ENCODE peak calls at places on chromosomes 12 and 14, in seven cellular contexts. M, X, R, F, I, B and W are unnamed samples. For H3K4me1, the result is how much of the 10 kb centered on the place peaks cover.

GRCh38 chr12:93127582-93128331 is 198.7 kb upstream of the EEA1 start:
- DNase-seq in M (peak), X (peak), R (peak), F (peak), I (no peak), B (peak), W (no peak)

GRCh38 chr14:69580009-69580577 is 5.4 kb upstream of the CCDC177 start:
- DNase-seq in M (peak), X (no peak), R (no peak), F (peak), I (no peak), B (peak), W (peak)

GRCh38 chr12:47905313-47905730 is 528 bp upstream of the VDR start:
- DNase-seq in M (no peak), X (no peak), R (peak), F (no peak), I (no peak), B (peak), W (no peak)

GRCh38 chr14:67704484-67705089 is 2.9 kb downstream of the RDH12 start:
- DNase-seq in M (peak), X (no peak), R (no peak), F (peak), I (peak), B (peak), W (no peak)

GRCh38 chr12:51181558-51181957 is 8.6 kb upstream of the TFCP2 start:
- DNase-seq in M (no peak), X (no peak), R (no peak), F (no peak), I (no peak), B (no peak), W (no peak)

GRCh38 chr12:30197392-30198047 is 413.8 kb upstream of the TMTC1 start:
- DNase-seq in M (peak), X (no peak), R (no peak), F (no peak), I (no peak), B (no peak), W (peak)

GRCh38 chr12:10235761-10236631 is 23.3 kb downstream of the GABARAPL1 start:
- DNase-seq in M (peak), X (no peak), R (no peak), F (peak), I (peak), B (no peak), W (peak)

GRCh38 chr12:122161682-122162081 is 12.3 kb downstream of the IL31 start:
- DNase-seq in M (no peak), X (no peak), R (no peak), F (no peak), I (peak), B (no peak), W (no peak)

GRCh38 chr12:110355080-110355479 is 48.4 kb downstream of the ANAPC7 start:
- DNase-seq in M (no peak), X (no peak), R (no peak), F (peak), I (no peak), B (no peak), W (no peak)

GRCh38 chr12:116735951-116736599 is 1.8 kb downstream of the SPRING1 start:
- DNase-seq in M (no peak), X (no peak), R (no peak), F (peak), I (no peak), B (peak), W (peak)

GRCh38 chr14:66650491-66650911 is 142.6 kb downstream of the GPHN start:
- DNase-seq in M (peak), X (no peak), R (no peak), F (no peak), I (no peak), B (no peak), W (no peak)

GRCh38 chr12:46553911-46554310 is 181.3 kb upstream of the SLC38A2 start:
- DNase-seq in M (no peak), X (no peak), R (no peak), F (no peak), I (no peak), B (no peak), W (no peak)

GRCh38 chr12:59389968-59390576 is 205.8 kb upstream of the SLC16A7 start:
- DNase-seq in M (no peak), X (no peak), R (no peak), F (no peak), I (no peak), B (no peak), W (no peak)

GRCh38 chr14:103562135-103562384 is 397 bp downstream of the BAG5 start:
- DNase-seq in M (no peak), X (no peak), R (peak), F (no peak), I (no peak), B (no peak), W (peak)

GRCh38 chr12:47317182-47317915 is 237.6 kb upstream of the AMIGO2 start:
- DNase-seq in M (no peak), X (no peak), R (no peak), F (no peak), I (peak), B (no peak), W (no peak)

GRCh38 chr14:73785834-73786631 is 65.6 kb upstream of the PTGR2 start:
- DNase-seq in M (peak), X (peak), R (peak), F (peak), I (peak), B (peak), W (peak)

GRCh38 chr14:49306152-49306751 is 279.9 kb downstream of the RPS29 start:
- DNase-seq in M (peak), X (no peak), R (no peak), F (peak), I (no peak), B (no peak), W (no peak)

GRCh38 chr14:94132285-94132887 is 3.0 kb upstream of the IFI27L2 start:
- DNase-seq in M (peak), X (no peak), R (no peak), F (peak), I (peak), B (peak), W (peak)

GRCh38 chr14:100065942-100066574 is 836 bp downstream of the EVL start:
- DNase-seq in M (peak), X (no peak), R (no peak), F (no peak), I (peak), B (no peak), W (no peak)

GRCh38 chr12:6917491-6918231 is 3.3 kb downstream of the ENO2 start:
- DNase-seq in M (peak), X (no peak), R (no peak), F (no peak), I (no peak), B (no peak), W (peak)

GRCh38 chr14:80080601-80081000 is 130.7 kb downstream of the DIO2 start:
- DNase-seq in M (no peak), X (no peak), R (no peak), F (no peak), I (no peak), B (no peak), W (no peak)

GRCh38 chr12:3214508-3215365 is 137.6 kb downstream of the TSPAN9 start:
- DNase-seq in M (no peak), X (no peak), R (no peak), F (no peak), I (no peak), B (no peak), W (no peak)

GRCh38 chr12:46266382-46266791 is 2.5 kb downstream of the SLC38A1 start:
- DNase-seq in M (peak), X (no peak), R (no peak), F (peak), I (no peak), B (no peak), W (peak)

GRCh38 chr14:58665773-58666500 is 28.2 kb downstream of the DACT1 start:
- DNase-seq in M (peak), X (no peak), R (no peak), F (no peak), I (no peak), B (no peak), W (no peak)

GRCh38 chr12:99611117-99611516 is 36.4 kb upstream of the GARIN6 start:
- DNase-seq in M (peak), X (no peak), R (no peak), F (no peak), I (no peak), B (no peak), W (no peak)

GRCh38 chr12:80565276-80565675 is 121.2 kb downstream of the PTPRQ start:
- DNase-seq in M (peak), X (no peak), R (no peak), F (no peak), I (no peak), B (no peak), W (no peak)

DNA sequence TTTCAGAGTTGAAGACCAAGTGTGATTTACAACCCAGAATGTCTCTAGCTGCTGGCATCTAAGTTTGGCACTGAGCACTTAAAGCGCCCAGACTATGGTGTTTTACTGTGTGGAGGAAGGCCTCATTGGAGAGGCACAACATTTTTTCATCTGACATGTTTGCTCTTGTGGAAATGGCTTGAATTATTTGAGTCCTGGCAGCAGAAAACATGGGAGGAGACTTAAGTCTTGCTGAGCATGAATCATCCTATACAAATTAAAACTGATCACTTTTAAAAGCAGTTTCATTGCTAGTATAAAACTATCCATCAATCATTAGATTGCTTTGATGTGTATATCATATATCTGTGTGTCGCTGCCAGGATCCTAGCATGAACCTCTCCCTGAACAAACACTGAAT is 85.9 kb upstream of the REP15 start:
- DNase-seq in M (peak), X (no peak), R (no peak), F (peak), I (no peak), B (peak), W (peak)
- H3K4me1 ChIP-seq in M (under half), X (under half), R (half or more), F (half or more), I (under half), B (under half), W (half or more)

GRCh38 chr14:95275507-95275906 is 44.2 kb downstream of the CLMN start:
- DNase-seq in M (no peak), X (no peak), R (no peak), F (no peak), I (no peak), B (no peak), W (no peak)
- H3K4me1 ChIP-seq in M (under half), X (under half), R (under half), F (under half), I (under half), B (under half), W (under half)

DNA sequence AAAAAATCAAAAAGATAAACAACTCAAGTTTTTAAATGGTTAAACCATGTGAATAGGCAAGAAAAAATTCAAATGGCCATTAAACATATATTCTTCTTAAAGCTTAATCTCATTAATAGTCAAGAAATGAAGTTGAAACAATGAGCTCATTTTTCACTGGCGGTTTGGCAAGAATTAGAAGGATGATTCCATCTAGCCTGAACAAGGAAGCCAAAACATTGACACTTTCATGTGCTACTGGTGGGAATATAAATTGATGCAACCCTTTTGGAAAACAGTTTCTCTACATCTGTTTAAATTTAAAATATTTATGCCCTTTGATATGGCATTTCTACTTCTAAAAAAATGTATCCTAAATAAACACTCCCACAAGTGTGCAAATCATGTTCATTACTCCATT is 174.8 kb upstream of the HIF1A start:
- DNase-seq in M (peak), X (no peak), R (no peak), F (no peak), I (no peak), B (no peak), W (no peak)
- H3K4me1 ChIP-seq in M (under half), X (under half), R (half or more), F (half or more), I (half or more), B (under half), W (under half)

GRCh38 chr12:69066420-69067373 is 133.7 kb upstream of the CPM start:
- DNase-seq in M (no peak), X (no peak), R (no peak), F (no peak), I (no peak), B (no peak), W (no peak)

GRCh38 chr12:69067713-69068112 is 134.7 kb upstream of the CPM start:
- DNase-seq in M (no peak), X (no peak), R (no peak), F (no peak), I (no peak), B (no peak), W (no peak)

GRCh38 chr12:69070319-69071090 is 137.5 kb upstream of the CPM start:
- DNase-seq in M (peak), X (no peak), R (peak), F (peak), I (peak), B (peak), W (no peak)

GRCh38 chr12:69069479-69069878 is 136.5 kb upstream of the CPM start:
- DNase-seq in M (no peak), X (no peak), R (no peak), F (no peak), I (no peak), B (no peak), W (no peak)

DNA sequence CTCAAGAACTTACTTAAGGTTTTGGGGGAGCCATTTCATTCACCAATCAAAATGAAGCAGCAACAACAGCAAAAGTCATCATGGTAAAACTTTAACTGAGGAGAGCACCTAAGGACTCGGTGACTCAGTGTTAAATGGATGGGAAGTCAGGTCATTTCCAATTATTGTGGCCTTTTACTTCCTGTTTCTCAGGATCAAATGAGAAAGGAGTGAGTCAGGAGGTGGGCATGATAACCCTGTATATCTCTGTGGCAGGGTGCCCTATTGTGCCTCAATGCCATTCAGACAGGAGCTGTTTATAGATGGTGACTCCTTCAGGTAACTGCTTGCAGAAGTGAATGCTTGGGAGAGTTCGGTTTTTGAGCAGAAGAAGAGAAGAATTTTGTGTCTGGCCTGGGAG is 135.5 kb upstream of the CPM start:
- DNase-seq in M (peak), X (no peak), R (no peak), F (peak), I (no peak), B (peak), W (no peak)
- H3K4me1 ChIP-seq in M (under half), X (under half), R (under half), F (under half), I (under half), B (under half), W (under half)

GRCh38 chr12:104495786-104496185 is 39.0 kb downstream of the CHST11 start:
- DNase-seq in M (peak), X (no peak), R (no peak), F (no peak), I (no peak), B (no peak), W (no peak)
- H3K4me1 ChIP-seq in M (under half), X (under half), R (under half), F (under half), I (half or more), B (under half), W (under half)